ENCODE peak calls at places on chromosome 11, in eight cellular contexts. X is left ventricle myocardium inferior, Q is caudate nucleus, Z is aorta, P is prostate gland, I is SK-N-SH, C is brain microvascular endothelial cell, N is lung. G is an unnamed sample.

GRCh38 chr11:109140857-109141515 is 281.0 kb upstream of the C11orf87 start:
- DNase-seq in I (no peak), Q (no peak), N (no peak), C (no peak), X (no peak), P (no peak), Z (no peak), G (no peak)

GRCh38 chr11:118443590-118444218 is 7.4 kb downstream of the KMT2A start:
- DNase-seq in P (no peak), I (no peak), Z (no peak), X (no peak), Q (no peak), C (no peak), N (no peak), G (no peak)

GRCh38 chr11:65316311-65316978 is 1.8 kb downstream of the CDC42EP2 start:
- DNase-seq in I (no peak), C (peak), X (peak), P (no peak), N (peak), Z (no peak), Q (no peak), G (no peak)

GRCh38 chr11:94521684-94522083 is 9.4 kb downstream of the C11orf97 start:
- DNase-seq in I (no peak), N (no peak), C (peak), P (no peak), Z (no peak), Q (no peak), X (no peak), G (no peak)

GRCh38 chr11:57490456-57491248 is 24.9 kb downstream of the SLC43A1 start:
- DNase-seq in C (peak), N (no peak), Q (no peak), P (no peak), I (no peak), Z (no peak), X (no peak), G (no peak)

GRCh38 chr11:17531071-17531817 is 13.0 kb downstream of the USH1C start:
- DNase-seq in C (no peak), Z (no peak), X (no peak), I (no peak), Q (no peak), N (no peak), P (no peak), G (no peak)

GRCh38 chr11:114685097-114685496 is 6.8 kb downstream of the NXPE2 start:
- DNase-seq in P (no peak), N (no peak), C (no peak), X (no peak), Q (no peak), Z (no peak), I (no peak), G (no peak)

GRCh38 chr11:76622481-76623094 is 48.0 kb downstream of the LRRC32 start:
- DNase-seq in N (no peak), I (no peak), Q (no peak), P (no peak), Z (no peak), X (no peak), C (no peak), G (no peak)

GRCh38 chr11:79265756-79266322 is 175.0 kb downstream of the TENM4 start:
- DNase-seq in C (no peak), X (no peak), N (no peak), P (no peak), Z (no peak), I (no peak), Q (no peak), G (no peak)

GRCh38 chr11:111846063-111846462 is 25.3 kb downstream of the ALG9 start:
- DNase-seq in Q (no peak), C (peak), I (peak), X (no peak), N (no peak), Z (no peak), P (no peak), G (no peak)

GRCh38 chr11:91790873-91791468 is 433.6 kb upstream of the FAT3 start:
- DNase-seq in C (no peak), Z (no peak), Q (no peak), X (no peak), N (no peak), P (no peak), I (no peak), G (no peak)

GRCh38 chr11:61888043-61888442 is 3.3 kb downstream of the FADS3 start:
- DNase-seq in Q (no peak), Z (peak), I (no peak), P (no peak), N (peak), X (peak), C (peak), G (no peak)

GRCh38 chr11:28838741-28839140 is 730.6 kb downstream of the METTL15 start:
- DNase-seq in Q (no peak), I (no peak), Z (no peak), X (no peak), N (no peak), C (peak), P (no peak), G (no peak)

GRCh38 chr11:30147293-30147692 is 83.5 kb upstream of the FSHB start:
- DNase-seq in P (no peak), I (no peak), Q (no peak), N (no peak), X (no peak), C (no peak), Z (no peak), G (no peak)

GRCh38 chr11:25860677-25861445 is 471.1 kb upstream of the ANO3 start:
- DNase-seq in N (no peak), I (no peak), Q (no peak), X (no peak), C (peak), P (no peak), Z (no peak), G (no peak)

GRCh38 chr11:124108158-124108557 is 7.1 kb upstream of the VWA5A start:
- DNase-seq in I (no peak), N (no peak), Z (peak), Q (no peak), C (no peak), X (no peak), P (no peak), G (no peak)

GRCh38 chr11:73326929-73327811 is 19.1 kb downstream of the ARHGEF17 start:
- DNase-seq in P (no peak), C (no peak), X (no peak), Z (no peak), I (no peak), Q (no peak), N (no peak), G (no peak)

GRCh38 chr11:66498508-66498907 is 11.9 kb upstream of the BBS1 start:
- DNase-seq in I (no peak), N (no peak), Q (no peak), X (no peak), Z (no peak), C (no peak), P (no peak), G (no peak)

GRCh38 chr11:125223901-125224331 is 59.4 kb downstream of the PKNOX2 start:
- DNase-seq in P (no peak), N (no peak), X (no peak), Q (no peak), C (no peak), I (no peak), Z (no peak), G (no peak)

GRCh38 chr11:125261471-125262087 is 97.0 kb downstream of the PKNOX2 start:
- DNase-seq in Q (no peak), P (no peak), I (no peak), Z (no peak), C (no peak), N (no peak), X (no peak), G (no peak)

GRCh38 chr11:107844041-107844440 is 14.5 kb downstream of the SLC35F2 start:
- DNase-seq in Q (no peak), I (no peak), N (no peak), P (no peak), Z (no peak), C (peak), X (no peak), G (no peak)

GRCh38 chr11:16226245-16226644 is 130.1 kb downstream of the SOX6 start:
- DNase-seq in C (no peak), Z (no peak), I (peak), Q (no peak), P (peak), X (peak), N (no peak), G (peak)

GRCh38 chr11:9148035-9148434 is 56.6 kb upstream of the SCUBE2 start:
- DNase-seq in N (no peak), P (no peak), Z (no peak), X (no peak), I (no peak), Q (no peak), C (no peak), G (no peak)

GRCh38 chr11:129595043-129595962 is 219.7 kb downstream of the BARX2 start:
- DNase-seq in P (no peak), C (no peak), N (no peak), X (no peak), I (no peak), Q (no peak), Z (no peak), G (no peak)

GRCh38 chr11:64888761-64889511 is 10.5 kb upstream of the EHD1 start:
- DNase-seq in N (no peak), P (no peak), C (peak), Q (no peak), Z (no peak), I (no peak), X (no peak), G (no peak)

GRCh38 chr11:120128392-120129172 is 9.3 kb downstream of the TRIM29 start:
- DNase-seq in P (peak), I (no peak), Z (peak), N (no peak), C (no peak), X (peak), Q (no peak), G (no peak)

GRCh38 chr11:112253605-112254242 is 6.9 kb downstream of the PLET1 start:
- DNase-seq in I (no peak), X (no peak), C (no peak), P (no peak), N (no peak), Q (no peak), Z (no peak), G (no peak)

GRCh38 chr11:63829823-63830489 is 9.0 kb upstream of the MARK2 start:
- DNase-seq in Q (no peak), C (peak), X (no peak), P (no peak), N (no peak), Z (no peak), I (peak), G (no peak)

GRCh38 chr11:109304159-109304558 is 117.8 kb upstream of the C11orf87 start:
- DNase-seq in I (no peak), P (no peak), X (no peak), Z (no peak), C (no peak), Q (no peak), N (no peak), G (no peak)

GRCh38 chr11:113256431-113257227 is 57.8 kb upstream of the TTC12 start:
- DNase-seq in X (no peak), Z (no peak), C (no peak), N (no peak), P (no peak), I (no peak), Q (no peak), G (no peak)

GRCh38 chr11:78039919-78040671 is 17.0 kb upstream of the KCTD14 start:
- DNase-seq in C (peak), Z (peak), Q (peak), I (peak), N (peak), P (peak), X (peak), G (peak)

GRCh38 chr11:13110929-13111812 is 102.1 kb downstream of the RASSF10 start:
- DNase-seq in Q (no peak), N (no peak), P (no peak), Z (no peak), C (peak), X (peak), I (peak), G (no peak)

GRCh38 chr11:126988655-126989054 is 11.9 kb downstream of the KIRREL3 start:
- DNase-seq in I (no peak), P (no peak), C (no peak), Z (no peak), N (no peak), Q (no peak), X (no peak), G (no peak)
- H3K27ac ChIP-seq in I (no peak), P (no peak), C (no peak), Z (no peak), N (no peak), Q (no peak), X (no peak), G (no peak)

DNA sequence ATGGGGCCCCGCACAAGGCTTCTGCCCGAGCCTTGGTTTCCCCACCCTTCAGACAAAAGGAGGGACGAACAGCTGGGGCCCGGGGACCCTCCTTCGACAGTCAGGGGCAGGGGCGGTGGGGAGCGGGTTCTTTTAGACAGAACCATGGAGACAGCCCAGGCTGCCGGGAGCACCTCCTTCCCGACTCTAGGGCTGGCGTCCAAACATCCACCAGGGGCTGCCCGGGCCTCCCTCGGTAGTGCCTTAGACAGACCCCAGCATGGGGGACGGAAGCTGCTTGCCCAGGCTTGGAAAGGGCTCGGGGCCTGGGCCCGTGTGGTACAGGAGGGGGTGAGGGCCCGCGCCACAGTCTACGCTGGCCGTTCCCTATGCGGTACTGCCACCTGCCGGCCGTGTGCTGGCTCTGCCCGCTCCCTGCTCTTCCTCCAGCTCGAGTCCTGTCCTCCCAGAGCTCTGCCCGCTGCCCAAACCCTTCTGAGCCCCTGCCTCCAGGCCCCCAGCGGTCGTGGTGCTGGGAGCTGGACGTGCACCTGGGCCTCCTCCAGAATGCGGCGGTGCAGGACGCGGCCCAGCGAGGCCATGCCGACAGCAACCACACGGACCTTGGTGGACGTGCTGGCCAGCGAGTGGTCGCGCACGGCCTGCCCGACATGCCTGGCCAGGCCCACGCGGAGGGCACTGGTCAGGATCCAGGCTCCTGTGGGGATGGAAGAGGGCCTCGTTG is 20.1 kb downstream of the TSSC4 start:
- DNase-seq in P (peak), C (peak), X (peak), Q (peak), I (peak), Z (peak), N (peak), G (no peak)
- H3K27ac ChIP-seq in P (no peak), C (no peak), X (no peak), Q (no peak), I (no peak), Z (no peak), N (no peak), G (no peak)

GRCh38 chr11:84817998-84818397 is 809.1 kb downstream of the DLG2 start:
- DNase-seq in Q (no peak), X (no peak), C (peak), Z (no peak), P (no peak), I (no peak), N (no peak), G (no peak)

GRCh38 chr11:84819561-84819960 is 807.6 kb downstream of the DLG2 start:
- DNase-seq in X (no peak), Z (no peak), P (no peak), I (no peak), Q (no peak), N (no peak), C (no peak), G (no peak)

GRCh38 chr11:84824624-84825023 is 802.5 kb downstream of the DLG2 start:
- DNase-seq in N (no peak), Z (no peak), C (no peak), I (no peak), Q (no peak), P (no peak), X (no peak), G (no peak)

DNA sequence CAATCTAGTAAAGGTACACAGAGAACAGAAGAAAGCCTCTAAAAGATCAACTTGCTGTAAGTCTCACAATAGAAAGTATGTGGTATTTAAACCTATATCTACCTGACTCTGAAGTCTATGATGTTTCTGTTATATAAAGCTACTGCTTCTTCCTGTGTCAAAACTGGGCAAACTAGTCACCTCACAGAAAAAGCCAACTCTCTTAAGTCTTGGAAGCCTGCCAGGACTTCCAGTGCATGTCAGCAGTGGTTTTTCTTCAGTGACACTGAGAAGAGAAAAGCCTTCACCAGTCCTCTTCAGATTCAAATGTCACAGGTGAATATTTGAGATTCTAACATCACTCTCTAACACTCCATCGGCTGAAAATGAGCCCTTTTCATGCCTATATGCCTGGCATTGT is 808.0 kb downstream of the DLG2 start:
- DNase-seq in N (no peak), P (no peak), X (no peak), C (peak), Q (no peak), Z (no peak), I (no peak), G (no peak)
- H3K27ac ChIP-seq in N (no peak), P (no peak), X (no peak), C (no peak), Q (no peak), Z (no peak), I (no peak), G (no peak)

GRCh38 chr11:10798330-10798980 is 10.3 kb downstream of the EIF4G2 start:
- DNase-seq in P (no peak), Q (no peak), X (no peak), Z (no peak), C (no peak), I (no peak), N (no peak), G (no peak)

GRCh38 chr11:10792385-10793068 is 16.2 kb downstream of the EIF4G2 start:
- DNase-seq in P (peak), C (peak), N (peak), Z (peak), I (peak), Q (peak), X (peak), G (peak)

GRCh38 chr11:10793470-10794255 is 15.1 kb downstream of the EIF4G2 start:
- DNase-seq in I (no peak), Q (no peak), X (no peak), Z (no peak), P (no peak), N (no peak), C (no peak), G (no peak)

GRCh38 chr11:10797561-10797960 is 11.2 kb downstream of the EIF4G2 start:
- DNase-seq in X (no peak), Q (no peak), Z (no peak), N (no peak), C (no peak), I (no peak), P (no peak), G (no peak)

DNA sequence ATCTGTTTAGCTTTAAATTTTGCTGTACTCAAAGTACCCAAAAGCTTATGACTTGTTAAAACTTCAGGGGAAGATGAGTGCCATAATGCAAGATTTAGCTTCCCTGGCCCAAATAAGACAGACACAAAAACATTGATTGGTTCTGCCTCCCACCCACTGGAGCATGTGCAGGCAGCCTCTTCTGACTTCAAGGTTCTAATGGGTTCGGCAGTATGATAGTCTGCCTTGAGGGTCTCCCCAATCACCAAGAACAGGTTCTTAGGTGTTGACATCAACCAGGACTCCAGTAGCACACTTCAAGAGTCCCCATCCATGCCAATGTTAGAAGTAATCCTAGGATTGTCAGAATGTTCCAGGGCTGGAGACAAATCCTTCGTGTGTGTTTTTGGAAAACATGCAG is 12.5 kb downstream of the EIF4G2 start:
- DNase-seq in C (no peak), Z (no peak), N (no peak), Q (no peak), I (no peak), P (no peak), X (no peak), G (no peak)
- H3K27ac ChIP-seq in C (no peak), Z (no peak), N (no peak), Q (no peak), I (no peak), P (no peak), X (no peak), G (no peak)

GRCh38 chr11:133901316-133901715 is 55.5 kb downstream of the IGSF9B start:
- DNase-seq in Z (no peak), C (no peak), I (no peak), N (no peak), X (no peak), P (no peak), Q (no peak), G (no peak)

GRCh38 chr11:133900176-133901105 is 55.1 kb upstream of the SPATA19 start:
- DNase-seq in I (no peak), N (no peak), X (no peak), P (no peak), Q (no peak), Z (no peak), C (no peak), G (no peak)

GRCh38 chr11:133902506-133902905 is 54.3 kb downstream of the IGSF9B start:
- DNase-seq in N (no peak), C (no peak), I (no peak), Q (no peak), Z (no peak), X (no peak), P (no peak), G (no peak)

GRCh38 chr11:133903056-133903455 is 53.7 kb downstream of the IGSF9B start:
- DNase-seq in C (no peak), I (no peak), P (no peak), X (no peak), N (no peak), Z (peak), Q (no peak), G (no peak)

DNA sequence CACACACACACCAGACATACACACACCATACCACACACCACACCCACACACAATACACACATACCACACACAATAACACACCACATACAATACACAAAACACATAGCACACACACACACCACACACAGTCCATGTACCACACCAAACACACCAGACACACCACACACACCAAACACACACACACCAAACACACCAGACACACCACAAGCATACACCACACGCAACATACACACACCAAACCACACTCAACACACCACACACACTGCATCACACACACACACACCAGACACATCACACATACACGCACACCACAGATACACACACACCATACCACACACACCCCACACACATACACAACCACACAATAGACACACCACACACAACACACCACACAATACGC is 54.8 kb downstream of the IGSF9B start:
- DNase-seq in Q (no peak), C (no peak), X (no peak), I (no peak), P (no peak), N (no peak), Z (no peak), G (no peak)
- H3K27ac ChIP-seq in Q (peak), C (no peak), X (no peak), I (no peak), P (no peak), N (no peak), Z (no peak), G (no peak)

G was measured in substantia nigra.